ENCODE peak calls at places on chromosomes 13 and 19, in five cellular contexts. One of them, this sample, is unnamed.

GRCh38 chr13:18921063-18921462 is 260.6 kb downstream of the TUBA3C start:
- DNase-seq in H9: no peak
- DNase-seq in IMR-90: no peak
- DNase-seq in A549: no peak
- DNase-seq in PC-9: no peak
- DNase-seq in this sample: peak

GRCh38 chr19:54517483-54517882 is 14.9 kb downstream of the LAIR2 start:
- DNase-seq in PC-9: peak
- DNase-seq in H9: peak
- DNase-seq in IMR-90: peak
- DNase-seq in A549: peak
- DNase-seq in this sample: peak

GRCh38 chr13:26502826-26503225 is 54.7 kb upstream of the WASF3 start:
- DNase-seq in PC-9: no peak
- DNase-seq in A549: no peak
- DNase-seq in IMR-90: peak
- DNase-seq in H9: peak
- DNase-seq in this sample: no peak

GRCh38 chr13:72953391-72953960 is 105.3 kb upstream of the KLF5 start:
- DNase-seq in H9: no peak
- DNase-seq in PC-9: no peak
- DNase-seq in A549: no peak
- DNase-seq in IMR-90: no peak
- DNase-seq in this sample: no peak

GRCh38 chr13:109933476-109933875 is 147.1 kb upstream of the IRS2 start:
- DNase-seq in H9: no peak
- DNase-seq in A549: no peak
- DNase-seq in IMR-90: no peak
- DNase-seq in PC-9: no peak
- DNase-seq in this sample: no peak

GRCh38 chr19:28242317-28242927 is 970.5 kb downstream of the UQCRFS1 start:
- DNase-seq in A549: peak
- DNase-seq in PC-9: no peak
- DNase-seq in H9: peak
- DNase-seq in IMR-90: no peak
- DNase-seq in this sample: peak

GRCh38 chr19:52778811-52779210 is 7.8 kb downstream of the ZNF600 start:
- DNase-seq in PC-9: no peak
- DNase-seq in H9: no peak
- DNase-seq in A549: no peak
- DNase-seq in IMR-90: peak
- DNase-seq in this sample: no peak

GRCh38 chr13:35548790-35549189 is 72.3 kb upstream of the MAB21L1 start:
- DNase-seq in PC-9: no peak
- DNase-seq in H9: no peak
- DNase-seq in A549: no peak
- DNase-seq in IMR-90: no peak
- DNase-seq in this sample: no peak

GRCh38 chr13:39047560-39047959 is 9.3 kb downstream of the NHLRC3 start:
- DNase-seq in A549: no peak
- DNase-seq in H9: peak
- DNase-seq in PC-9: peak
- DNase-seq in IMR-90: no peak
- DNase-seq in this sample: peak

GRCh38 chr13:48253849-48254248 is 20.8 kb downstream of the ITM2B start:
- DNase-seq in PC-9: no peak
- DNase-seq in A549: no peak
- DNase-seq in IMR-90: no peak
- DNase-seq in H9: no peak
- DNase-seq in this sample: no peak

GRCh38 chr19:19461671-19462622 is 53.4 kb downstream of the TSSK6 start:
- DNase-seq in IMR-90: no peak
- DNase-seq in PC-9: no peak
- DNase-seq in H9: peak
- DNase-seq in A549: no peak
- DNase-seq in this sample: peak

GRCh38 chr19:44142014-44142523 is 715 bp downstream of the ZNF234 start:
- DNase-seq in PC-9: no peak
- DNase-seq in A549: peak
- DNase-seq in IMR-90: peak
- DNase-seq in H9: no peak
- DNase-seq in this sample: peak

GRCh38 chr13:41547253-41548000 is 90.1 kb downstream of the RGCC start:
- DNase-seq in PC-9: no peak
- DNase-seq in A549: no peak
- DNase-seq in H9: no peak
- DNase-seq in IMR-90: no peak
- DNase-seq in this sample: no peak

GRCh38 chr13:45384474-45385174 is 33.5 kb downstream of the SLC25A30 start:
- DNase-seq in H9: no peak
- DNase-seq in PC-9: no peak
- DNase-seq in A549: no peak
- DNase-seq in IMR-90: no peak
- DNase-seq in this sample: no peak

GRCh38 chr13:52449323-52450011 is 967 bp downstream of the VPS36 start:
- DNase-seq in PC-9: no peak
- DNase-seq in H9: no peak
- DNase-seq in IMR-90: no peak
- DNase-seq in A549: no peak
- DNase-seq in this sample: no peak

GRCh38 chr19:35353635-35354034 is 4.6 kb upstream of the FFAR3 start:
- DNase-seq in PC-9: no peak
- DNase-seq in H9: no peak
- DNase-seq in IMR-90: no peak
- DNase-seq in A549: no peak
- DNase-seq in this sample: no peak

GRCh38 chr13:75766636-75767035 is 130.5 kb downstream of the LMO7 start:
- DNase-seq in IMR-90: no peak
- DNase-seq in H9: no peak
- DNase-seq in A549: no peak
- DNase-seq in PC-9: no peak
- DNase-seq in this sample: no peak

GRCh38 chr13:28049880-28050871 is 50.2 kb downstream of the FLT3 start:
- DNase-seq in H9: peak
- DNase-seq in A549: no peak
- DNase-seq in PC-9: no peak
- DNase-seq in IMR-90: no peak
- DNase-seq in this sample: no peak
- H3K4me2 ChIP-seq in H9: peak
- H3K4me2 ChIP-seq in A549: no peak
- H3K4me2 ChIP-seq in PC-9: no peak
- H3K4me2 ChIP-seq in IMR-90: peak
- H3K4me2 ChIP-seq in this sample: no peak

GRCh38 chr19:46834984-46835383 is 15.7 kb downstream of the AP2S1 start:
- DNase-seq in A549: no peak
- DNase-seq in IMR-90: no peak
- DNase-seq in H9: no peak
- DNase-seq in PC-9: no peak
- DNase-seq in this sample: no peak
- H3K4me2 ChIP-seq in A549: no peak
- H3K4me2 ChIP-seq in IMR-90: no peak
- H3K4me2 ChIP-seq in H9: no peak
- H3K4me2 ChIP-seq in PC-9: no peak
- H3K4me2 ChIP-seq in this sample: no peak

DNA sequence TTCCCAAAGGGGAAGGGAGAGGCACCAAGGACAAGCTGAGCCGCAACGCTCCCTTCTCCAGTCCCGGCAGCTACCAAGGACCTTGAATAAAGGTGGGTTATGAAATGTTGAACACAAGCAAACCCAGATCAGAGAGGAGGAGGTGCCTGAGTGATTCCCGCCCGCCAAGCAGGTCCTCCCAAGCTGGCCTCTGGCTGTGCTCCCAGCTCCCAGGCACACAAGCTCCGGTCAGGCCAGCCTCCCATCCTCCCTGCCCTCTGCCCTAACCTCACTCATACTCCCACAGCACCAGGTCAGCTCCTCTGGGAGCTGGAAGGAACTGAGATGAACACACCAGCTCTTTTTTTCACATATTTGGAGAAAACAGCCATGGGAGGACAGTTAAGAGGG is 3.7 kb downstream of the NAPA start:
- DNase-seq in A549: no peak
- DNase-seq in PC-9: no peak
- DNase-seq in H9: no peak
- DNase-seq in IMR-90: no peak
- DNase-seq in this sample: no peak
- H3K4me2 ChIP-seq in A549: no peak
- H3K4me2 ChIP-seq in PC-9: no peak
- H3K4me2 ChIP-seq in H9: no peak
- H3K4me2 ChIP-seq in IMR-90: no peak
- H3K4me2 ChIP-seq in this sample: no peak

DNA sequence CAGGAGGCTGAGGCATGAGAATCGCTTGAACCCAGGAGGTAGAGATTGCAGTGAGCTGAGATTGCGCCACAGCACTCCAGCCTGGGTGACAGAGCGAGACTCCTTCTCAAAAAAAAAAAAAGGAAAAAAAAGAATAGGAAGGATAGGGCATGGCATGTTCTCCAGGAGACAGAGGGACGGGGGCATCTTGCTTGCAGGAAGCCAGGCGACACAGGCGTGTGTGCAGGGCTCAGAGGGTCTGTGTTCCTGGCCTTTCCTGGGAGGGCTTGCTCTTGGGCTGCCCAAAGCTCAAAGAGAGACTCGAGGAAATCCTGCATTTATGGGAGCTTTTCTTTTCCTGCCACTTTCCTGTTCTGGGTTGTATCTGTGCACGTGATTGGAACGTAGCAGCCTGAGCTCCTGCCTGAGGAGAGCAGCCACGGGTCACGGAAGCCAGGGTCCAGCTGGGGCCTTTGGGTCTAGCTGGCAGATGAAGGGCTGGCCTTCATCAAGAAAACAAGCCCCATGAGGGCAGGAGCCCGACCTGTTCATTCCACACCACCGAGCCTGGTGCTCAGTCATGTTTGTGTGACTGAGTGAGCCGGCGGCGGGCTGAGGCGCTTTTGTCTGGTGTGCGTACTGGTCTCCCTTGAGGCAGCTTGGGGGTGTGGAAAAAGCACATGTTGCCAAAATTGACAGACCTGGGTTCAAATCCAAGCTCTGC is 44.5 kb downstream of the CAPN12 start:
- DNase-seq in IMR-90: no peak
- DNase-seq in A549: no peak
- DNase-seq in H9: no peak
- DNase-seq in PC-9: no peak
- DNase-seq in this sample: no peak
- H3K4me2 ChIP-seq in IMR-90: no peak
- H3K4me2 ChIP-seq in A549: no peak
- H3K4me2 ChIP-seq in H9: no peak
- H3K4me2 ChIP-seq in PC-9: no peak
- H3K4me2 ChIP-seq in this sample: no peak

DNA sequence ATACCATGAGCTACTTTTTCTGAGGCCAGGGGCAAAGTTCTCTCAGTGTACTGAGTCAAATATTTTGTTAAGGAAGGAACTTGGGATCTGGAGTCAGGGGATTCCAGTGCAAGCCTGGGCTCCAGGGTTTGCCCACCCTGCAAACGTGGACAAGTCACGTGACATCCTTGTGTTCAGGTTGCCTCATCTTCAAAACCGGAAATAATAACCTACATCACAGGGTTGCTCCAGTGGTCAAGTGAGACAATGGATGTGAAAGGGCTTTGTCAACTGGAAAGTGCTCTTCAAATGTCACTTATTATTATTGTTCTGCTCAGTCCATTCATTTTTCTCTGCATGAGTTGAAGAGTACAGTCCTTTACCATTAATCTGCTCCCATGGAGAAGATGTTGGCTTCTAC is 414.9 kb downstream of the COG6 start:
- DNase-seq in IMR-90: no peak
- DNase-seq in H9: no peak
- DNase-seq in A549: no peak
- DNase-seq in PC-9: no peak
- DNase-seq in this sample: no peak
- H3K4me2 ChIP-seq in IMR-90: no peak
- H3K4me2 ChIP-seq in H9: no peak
- H3K4me2 ChIP-seq in A549: no peak
- H3K4me2 ChIP-seq in PC-9: no peak
- H3K4me2 ChIP-seq in this sample: no peak

GRCh38 chr13:94412870-94413269 is 66.6 kb downstream of the DCT start:
- DNase-seq in H9: no peak
- DNase-seq in PC-9: no peak
- DNase-seq in A549: no peak
- DNase-seq in IMR-90: no peak
- DNase-seq in this sample: no peak

GRCh38 chr13:94415484-94415883 is 64.0 kb downstream of the DCT start:
- DNase-seq in IMR-90: no peak
- DNase-seq in PC-9: no peak
- DNase-seq in H9: no peak
- DNase-seq in A549: no peak
- DNase-seq in this sample: no peak

GRCh38 chr13:94411747-94412146 is 67.7 kb downstream of the DCT start:
- DNase-seq in A549: no peak
- DNase-seq in IMR-90: no peak
- DNase-seq in H9: no peak
- DNase-seq in PC-9: no peak
- DNase-seq in this sample: no peak

GRCh38 chr13:94414141-94414540 is 65.3 kb downstream of the DCT start:
- DNase-seq in A549: no peak
- DNase-seq in IMR-90: no peak
- DNase-seq in PC-9: no peak
- DNase-seq in H9: no peak
- DNase-seq in this sample: no peak

GRCh38 chr13:94413545-94413944 is 65.9 kb downstream of the DCT start:
- DNase-seq in PC-9: no peak
- DNase-seq in IMR-90: no peak
- DNase-seq in H9: no peak
- DNase-seq in A549: no peak
- DNase-seq in this sample: no peak
- H3K4me2 ChIP-seq in PC-9: no peak
- H3K4me2 ChIP-seq in IMR-90: no peak
- H3K4me2 ChIP-seq in H9: no peak
- H3K4me2 ChIP-seq in A549: no peak
- H3K4me2 ChIP-seq in this sample: no peak

GRCh38 chr13:49603318-49603717 is 18.0 kb upstream of the RCBTB1 start:
- DNase-seq in IMR-90: no peak
- DNase-seq in A549: no peak
- DNase-seq in PC-9: no peak
- DNase-seq in H9: no peak
- DNase-seq in this sample: no peak

GRCh38 chr13:49606747-49607648 is 21.3 kb upstream of the ARL11 start:
- DNase-seq in PC-9: peak
- DNase-seq in A549: peak
- DNase-seq in H9: peak
- DNase-seq in IMR-90: peak
- DNase-seq in this sample: peak

GRCh38 chr13:49597043-49597669 is 11.8 kb upstream of the RCBTB1 start:
- DNase-seq in PC-9: no peak
- DNase-seq in A549: no peak
- DNase-seq in IMR-90: no peak
- DNase-seq in H9: no peak
- DNase-seq in this sample: no peak

GRCh38 chr13:49604570-49604969 is 19.2 kb upstream of the RCBTB1 start:
- DNase-seq in IMR-90: no peak
- DNase-seq in PC-9: no peak
- DNase-seq in H9: no peak
- DNase-seq in A549: no peak
- DNase-seq in this sample: peak

DNA sequence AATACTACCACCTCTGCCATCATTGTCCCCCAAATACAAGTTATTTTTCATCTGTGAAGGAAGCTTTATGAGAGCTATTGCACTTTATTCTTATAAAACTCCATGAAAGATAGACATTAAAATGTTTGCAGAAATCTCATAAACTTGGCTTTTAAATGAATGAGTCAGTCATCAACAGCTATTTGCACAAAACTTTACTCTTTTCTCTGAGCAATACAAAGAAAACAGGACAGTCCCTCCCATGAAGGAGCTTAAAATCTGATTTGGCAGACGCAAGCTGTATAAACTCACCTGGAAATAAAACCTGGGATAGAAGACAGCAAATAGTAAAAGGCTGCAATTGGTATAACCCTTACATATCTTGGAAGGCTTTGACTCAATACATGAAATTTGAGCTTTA is 16.6 kb upstream of the RCBTB1 start:
- DNase-seq in A549: no peak
- DNase-seq in PC-9: no peak
- DNase-seq in H9: no peak
- DNase-seq in IMR-90: peak
- DNase-seq in this sample: no peak
- H3K4me2 ChIP-seq in A549: no peak
- H3K4me2 ChIP-seq in PC-9: no peak
- H3K4me2 ChIP-seq in H9: no peak
- H3K4me2 ChIP-seq in IMR-90: no peak
- H3K4me2 ChIP-seq in this sample: no peak